ENCODE peak calls at places on chromosomes 7 and 10, in six cellular contexts. O is suprapubic skin; H is AG08395; E is stimulated activated CD4-positive, alpha-beta T cell treated with anti-CD3 and anti-CD28 coated beads, Interleukin-4, amount 100 ng/mL, for 4 hours; J is body of pancreas; X is T-cell. B is an unnamed sample.

GRCh38 chr7:36291387-36292316 is 98.0 kb upstream of the ANLN start:
- DNase-seq in O (peak), H (peak), E (peak), J (peak), X (peak), B (peak)

GRCh38 chr7:14579971-14580370 is 322.6 kb downstream of the DGKB start:
- DNase-seq in O (no peak), H (no peak), E (no peak), J (no peak), X (no peak), B (no peak)

GRCh38 chr7:151152935-151153513 is 14.5 kb downstream of the GBX1 start:
- DNase-seq in O (no peak), H (peak), E (no peak), J (no peak), X (no peak), B (no peak)

GRCh38 chr7:70696139-70696782 is 435.7 kb upstream of the GALNT17 start:
- DNase-seq in O (no peak), H (no peak), E (no peak), J (no peak), X (no peak), B (no peak)

GRCh38 chr7:38147005-38147404 is 31.0 kb upstream of the STARD3NL start:
- DNase-seq in O (no peak), H (no peak), E (no peak), J (no peak), X (no peak), B (no peak)

GRCh38 chr10:71985542-71986250 is 21.5 kb downstream of the CHST3 start:
- DNase-seq in O (no peak), H (peak), E (no peak), J (no peak), X (no peak), B (no peak)

GRCh38 chr10:44280211-44280610 is 104.7 kb downstream of the CXCL12 start:
- DNase-seq in O (no peak), H (no peak), E (no peak), J (no peak), X (no peak), B (peak)

GRCh38 chr10:79356104-79356503 is 8.8 kb downstream of the PPIF start:
- DNase-seq in O (peak), H (no peak), E (no peak), J (no peak), X (no peak), B (no peak)

GRCh38 chr10:12504628-12505027 is 155.3 kb downstream of the CAMK1D start:
- DNase-seq in O (peak), H (no peak), E (no peak), J (no peak), X (no peak), B (no peak)

GRCh38 chr7:3482147-3482921 is 181.3 kb downstream of the SDK1 start:
- DNase-seq in O (no peak), H (no peak), E (no peak), J (peak), X (no peak), B (peak)

GRCh38 chr10:44909910-44910309 is 1.2 kb upstream of the TMEM72 start:
- DNase-seq in O (no peak), H (no peak), E (no peak), J (no peak), X (no peak), B (no peak)

GRCh38 chr7:55534262-55534915 is 37.9 kb downstream of the VOPP1 start:
- DNase-seq in O (no peak), H (peak), E (peak), J (no peak), X (peak), B (peak)

GRCh38 chr7:112500619-112501018 is 19.8 kb downstream of the LSMEM1 start:
- DNase-seq in O (no peak), H (no peak), E (no peak), J (no peak), X (no peak), B (no peak)

GRCh38 chr7:29345590-29345989 is 151.0 kb downstream of the CHN2 start:
- DNase-seq in O (no peak), H (peak), E (no peak), J (peak), X (no peak), B (peak)

GRCh38 chr7:70614237-70614984 is 517.5 kb upstream of the GALNT17 start:
- DNase-seq in O (peak), H (peak), E (no peak), J (peak), X (no peak), B (peak)

GRCh38 chr10:18010050-18010449 is 58.3 kb downstream of the SLC39A12 start:
- DNase-seq in O (no peak), H (peak), E (no peak), J (no peak), X (no peak), B (no peak)

B was measured in A172.